ENCODE peak calls at places on chromosomes 11 and 22, in five cellular contexts. I, M, W, X and U are unnamed samples.

GRCh38 chr11:116084511-116084910 is 580.3 kb upstream of the CADM1 start:
- DNase-seq in I (no peak), M (no peak), W (no peak), X (no peak), U (no peak)

GRCh38 chr11:45096636-45097035 is 49.8 kb upstream of the PRDM11 start:
- DNase-seq in I (no peak), M (no peak), W (no peak), X (no peak), U (peak; percentile 23)

GRCh38 chr11:68684385-68685356 is at the start of gene GAL:
- DNase-seq in I (peak; percentile 65), M (no peak), W (no peak), X (no peak), U (peak; percentile 49)

GRCh38 chr11:70742553-70743291 is 344.4 kb downstream of the CTTN start:
- DNase-seq in I (peak; percentile 90), M (no peak), W (no peak), X (no peak), U (no peak)

GRCh38 chr11:7020183-7020917 is at the start of the genes NLRP14 and ZNF214:
- DNase-seq in I (peak; percentile 98), M (peak; percentile 96), W (peak; percentile 95), X (peak; percentile 89), U (peak; percentile 98)

GRCh38 chr11:74288161-74288560 is 23.3 kb downstream of the P4HA3 start:
- DNase-seq in I (no peak), M (no peak), W (no peak), X (peak; percentile 99), U (peak; percentile 91)

GRCh38 chr22:47599753-47600152 is 837.3 kb downstream of the TBC1D22A start:
- DNase-seq in I (no peak), M (no peak), W (no peak), X (no peak), U (no peak)

GRCh38 chr11:64385953-64386704 is 27.2 kb downstream of the RPS6KA4 start:
- DNase-seq in I (no peak), M (no peak), W (no peak), X (peak; percentile 35), U (no peak)

GRCh38 chr11:128472128-128473110 is 114.9 kb downstream of the ETS1 start:
- DNase-seq in I (no peak), M (no peak), W (no peak), X (peak; percentile 79), U (no peak)

GRCh38 chr11:27998552-27998951 is 109.4 kb downstream of the KIF18A start:
- DNase-seq in I (no peak), M (no peak), W (no peak), X (no peak), U (no peak)

GRCh38 chr11:69303427-69303826 is 9.5 kb downstream of the MYEOV start:
- DNase-seq in I (no peak), M (no peak), W (no peak), X (no peak), U (no peak)

GRCh38 chr11:81687057-81687456 is 1046.6 kb downstream of the FAM181B start:
- DNase-seq in I (no peak), M (no peak), W (no peak), X (no peak), U (no peak)

GRCh38 chr11:61083601-61084147 is 18.6 kb upstream of the CD5 start:
- DNase-seq in I (no peak), M (peak; percentile 28), W (no peak), X (no peak), U (no peak)

GRCh38 chr22:40681451-40681850 is 2.2 kb downstream of the MCHR1 start:
- DNase-seq in I (no peak), M (no peak), W (no peak), X (no peak), U (no peak)

GRCh38 chr11:8826901-8827560 is 84.0 kb upstream of the AKIP1 start:
- DNase-seq in I (peak; percentile 19), M (no peak), W (no peak), X (no peak), U (no peak)

GRCh38 chr11:134478176-134478575 is 66.1 kb upstream of the B3GAT1 start:
- DNase-seq in I (no peak), M (no peak), W (no peak), X (no peak), U (no peak)

GRCh38 chr22:49629024-49629570 is 198.6 kb downstream of the BRD1 start:
- DNase-seq in I (no peak), M (no peak), W (no peak), X (no peak), U (no peak)

GRCh38 chr11:62024975-62025374 is 57.5 kb upstream of the FTH1 start:
- DNase-seq in I (no peak), M (no peak), W (no peak), X (no peak), U (no peak)

GRCh38 chr11:9203715-9204311 is 61.3 kb downstream of the DENND5A start:
- DNase-seq in I (peak; percentile 50), M (no peak), W (no peak), X (no peak), U (no peak)

GRCh38 chr11:34332524-34332923 is 25.3 kb downstream of the ABTB2 start:
- DNase-seq in I (peak; percentile 18), M (no peak), W (no peak), X (no peak), U (no peak)

GRCh38 chr11:8714622-8715225 is 32.1 kb downstream of the RPL27A start:
- DNase-seq in I (no peak), M (no peak), W (no peak), X (no peak), U (no peak)

GRCh38 chr22:17121235-17122195 is at the start of gene TMEM121B:
- DNase-seq in I (peak; percentile 98), M (no peak), W (no peak), X (peak; percentile 59), U (peak; percentile 69)

GRCh38 chr22:20940904-20941385 is 23.7 kb downstream of the CRKL start:
- DNase-seq in I (no peak), M (no peak), W (no peak), X (no peak), U (no peak)
- H3K4me1 ChIP-seq in I (peaks cover 20% of the 10 kb centered on the region), M (no peaks in the 10 kb centered on the region), W (peaks cover 24% of the 10 kb centered on the region), X (peaks cover 11% of the 10 kb centered on the region), U (peaks cover 22% of the 10 kb centered on the region)

DNA sequence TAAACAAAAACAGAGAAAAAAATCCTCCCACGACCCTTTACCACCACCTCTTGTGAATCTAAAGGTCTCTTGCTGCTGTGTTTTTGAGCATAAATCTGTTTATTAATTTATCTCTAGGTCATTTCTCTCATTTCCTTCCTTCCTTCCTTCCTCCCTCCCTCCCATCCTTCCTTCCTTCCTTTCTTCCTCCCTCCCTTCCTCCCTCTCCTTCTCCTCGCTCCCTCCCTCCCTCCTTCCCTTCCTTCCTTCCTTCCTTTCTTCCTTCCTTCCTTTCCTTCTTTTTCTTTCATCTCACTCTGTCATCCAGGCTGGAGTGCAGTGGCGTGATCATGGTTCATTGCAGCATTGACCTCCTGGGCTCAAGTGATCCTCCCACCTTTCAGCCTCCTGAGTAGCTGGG is 13.5 kb upstream of the APOBEC3A start:
- DNase-seq in I (no peak), M (no peak), W (no peak), X (no peak), U (no peak)
- H3K27me3 ChIP-seq in I (no peaks in the 10 kb centered on the region), M (peaks cover 47% of the 10 kb centered on the region), W (no peaks in the 10 kb centered on the region), X (peaks cover 69% of the 10 kb centered on the region), U (peaks cover 61% of the 10 kb centered on the region)

DNA sequence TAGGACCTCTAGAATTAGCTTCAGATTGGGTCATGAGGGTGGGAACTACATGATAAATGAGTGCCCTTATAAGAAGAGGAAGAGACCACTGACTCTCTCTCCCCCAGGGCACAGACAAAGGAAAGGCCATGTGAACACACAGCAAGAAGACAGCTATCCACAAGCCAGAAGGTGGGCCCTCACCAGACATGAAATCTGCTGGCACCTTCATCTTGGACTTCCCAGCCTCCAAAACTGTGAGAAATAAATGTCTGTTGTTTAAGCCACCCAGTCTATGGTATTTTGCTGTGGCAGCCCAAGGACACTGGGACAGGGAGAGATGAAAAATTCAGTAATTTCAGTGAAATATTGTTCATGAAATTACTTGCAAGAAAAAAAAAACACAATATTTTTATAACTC is 5.9 kb downstream of the RBFOX2 start:
- DNase-seq in I (no peak), M (no peak), W (no peak), X (no peak), U (no peak)
- H3K4me1 ChIP-seq in I (peaks cover 33% of the 10 kb centered on the region), M (no peaks in the 10 kb centered on the region), W (peaks cover 21% of the 10 kb centered on the region), X (peaks cover 17% of the 10 kb centered on the region), U (peaks cover 33% of the 10 kb centered on the region)

GRCh38 chr11:2146051-2146450 is 6.9 kb upstream of the IGF2 start:
- DNase-seq in I (no peak), M (no peak), W (no peak), X (no peak), U (no peak)
- H3K27me3 ChIP-seq in I (peaks cover 79% of the 10 kb centered on the region), M (peaks cover 99% of the 10 kb centered on the region), W (peaks cover 34% of the 10 kb centered on the region), X (peaks cover 95% of the 10 kb centered on the region), U (peaks cover 75% of the 10 kb centered on the region)

DNA sequence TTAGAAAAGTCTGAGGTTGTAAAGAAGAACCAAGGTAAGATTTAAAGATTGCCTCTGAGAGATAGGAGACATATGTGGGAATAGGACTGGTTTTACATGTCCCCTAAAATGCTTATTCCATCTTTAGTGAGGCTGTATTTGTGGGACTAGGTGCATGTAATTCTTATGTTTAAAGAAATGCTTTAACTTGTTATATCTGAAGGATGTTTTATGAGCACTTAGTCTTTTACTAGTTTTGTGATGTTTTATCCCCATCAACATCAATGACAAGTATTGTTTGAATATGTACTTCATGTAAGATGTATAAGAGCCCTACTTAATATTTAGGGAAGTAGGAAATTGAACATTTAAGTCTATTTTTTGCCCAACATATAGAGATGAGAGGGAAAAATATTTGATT is 24.7 kb downstream of the GRAMD1B start:
- DNase-seq in I (no peak), M (no peak), W (no peak), X (no peak), U (no peak)
- H3K4me1 ChIP-seq in I (peaks cover 13% of the 10 kb centered on the region), M (no peaks in the 10 kb centered on the region), W (peaks cover 21% of the 10 kb centered on the region), X (peaks cover 7% of the 10 kb centered on the region), U (peaks cover 16% of the 10 kb centered on the region)